ENCODE peak calls at places on chromosomes 7 and 10, in four cellular contexts. J, Y, Q and U are unnamed samples.

GRCh38 chr10:91201213-91201996 is 19.1 kb upstream of the PCGF5 start:
- DNase-seq in J (peak; percentile 42), Y (no peak), Q (peak; percentile 34), U (no peak)

GRCh38 chr7:159062596-159062995 is 82.1 kb downstream of the VIPR2 start:
- DNase-seq in Y (no peak), J (no peak), Q (no peak), U (no peak)

GRCh38 chr7:99500637-99501009 is 542 bp upstream of the ZNF394 start:
- DNase-seq in J (no peak), Q (no peak), Y (no peak), U (no peak)

GRCh38 chr10:49197171-49197570 is 9.0 kb upstream of the TMEM273 start:
- DNase-seq in Y (no peak), J (no peak), Q (no peak), U (no peak)

GRCh38 chr10:35470535-35470934 is 134.2 kb downstream of the CCNY start:
- DNase-seq in Q (no peak), Y (no peak), J (no peak), U (peak; percentile 41)

GRCh38 chr10:124605856-124606812 is 138.0 kb downstream of the FAM53B start:
- DNase-seq in Q (no peak), J (no peak), Y (no peak), U (no peak)

GRCh38 chr7:107495516-107495915 is 25.7 kb downstream of the GPR22 start:
- DNase-seq in Y (no peak), J (no peak), Q (no peak), U (no peak)

GRCh38 chr10:88794731-88795130 is 7.8 kb upstream of the LIPM start:
- DNase-seq in Q (peak; percentile 60), J (no peak), Y (no peak), U (no peak)

GRCh38 chr7:31437466-31437865 is 76.4 kb upstream of the ITPRID1 start:
- DNase-seq in J (no peak), Q (no peak), Y (no peak), U (no peak)

GRCh38 chr7:24531255-24531654 is 42.0 kb upstream of the PALS2 start:
- DNase-seq in Q (no peak), Y (no peak), J (no peak), U (no peak)

GRCh38 chr10:109187677-109188076 is 735.6 kb downstream of the XPNPEP1 start:
- DNase-seq in J (no peak), Q (peak; percentile 2), Y (peak; percentile 27), U (no peak)

GRCh38 chr7:65235586-65235985 is 138.1 kb upstream of the ZNF92 start:
- DNase-seq in J (no peak), Y (no peak), Q (no peak), U (no peak)

GRCh38 chr10:43125881-43126731 is 12.1 kb upstream of the CSGALNACT2 start:
- DNase-seq in Q (no peak), Y (no peak), J (no peak), U (no peak)

GRCh38 chr10:30988831-30989458 is 42.7 kb downstream of the ZNF438 start:
- DNase-seq in J (no peak), Q (no peak), Y (no peak), U (peak; percentile 65)

GRCh38 chr10:112208981-112209380 is 25.4 kb upstream of the GPAM start:
- DNase-seq in Q (peak; percentile 67), Y (no peak), J (no peak), U (no peak)

GRCh38 chr10:93751832-93752231 is 5.9 kb upstream of the LGI1 start:
- DNase-seq in J (no peak), Y (no peak), Q (peak; percentile 10), U (peak; percentile 32)

GRCh38 chr7:157568785-157569584 is 232.2 kb downstream of the DNAJB6 start:
- DNase-seq in Q (peak; percentile 22), Y (no peak), J (peak; percentile 34), U (no peak)

GRCh38 chr10:77603529-77603927 is 34.1 kb downstream of the KCNMA1 start:
- DNase-seq in J (no peak), Q (no peak), Y (no peak), U (peak; percentile 49)